ENCODE peak calls at places on chromosomes 16 and 17, in nine cellular contexts. One of them, this sample, is unnamed.

GRCh38 chr16:4682616-4683254 is 10.6 kb upstream of the NUDT16L1 start:
- DNase-seq in iPS-NIHi11: peak
- DNase-seq in nephron progenitor cell: peak
- DNase-seq in endothelial cell: peak
- DNase-seq in GM10248: no peak
- DNase-seq in HFFc6: no peak
- DNase-seq in activated CD8-positive, alpha-beta T cell treated with anti-CD3 and anti-CD28 coated beads, Interleukin-2, amount 10 ng/mL, durations not matched to agents 7 days and 5 days: peak
- DNase-seq in SHP77: no peak
- DNase-seq in progenitor cell of endocrine pancreas: peak
- DNase-seq in this sample: no peak

GRCh38 chr16:11431915-11432465 is 86.7 kb downstream of the RMI2 start:
- DNase-seq in iPS-NIHi11: no peak
- DNase-seq in nephron progenitor cell: no peak
- DNase-seq in endothelial cell: no peak
- DNase-seq in GM10248: no peak
- DNase-seq in HFFc6: no peak
- DNase-seq in activated CD8-positive, alpha-beta T cell treated with anti-CD3 and anti-CD28 coated beads, Interleukin-2, amount 10 ng/mL, durations not matched to agents 7 days and 5 days: no peak
- DNase-seq in SHP77: no peak
- DNase-seq in progenitor cell of endocrine pancreas: no peak
- DNase-seq in this sample: no peak

GRCh38 chr17:12229315-12229714 is 208.6 kb downstream of the MAP2K4 start:
- DNase-seq in iPS-NIHi11: no peak
- DNase-seq in nephron progenitor cell: no peak
- DNase-seq in endothelial cell: no peak
- DNase-seq in GM10248: no peak
- DNase-seq in HFFc6: no peak
- DNase-seq in activated CD8-positive, alpha-beta T cell treated with anti-CD3 and anti-CD28 coated beads, Interleukin-2, amount 10 ng/mL, durations not matched to agents 7 days and 5 days: no peak
- DNase-seq in SHP77: no peak
- DNase-seq in progenitor cell of endocrine pancreas: no peak
- DNase-seq in this sample: no peak

GRCh38 chr16:15415411-15416070 is 18.8 kb upstream of the BMERB1 start:
- DNase-seq in iPS-NIHi11: no peak
- DNase-seq in nephron progenitor cell: no peak
- DNase-seq in endothelial cell: no peak
- DNase-seq in GM10248: no peak
- DNase-seq in HFFc6: peak
- DNase-seq in activated CD8-positive, alpha-beta T cell treated with anti-CD3 and anti-CD28 coated beads, Interleukin-2, amount 10 ng/mL, durations not matched to agents 7 days and 5 days: no peak
- DNase-seq in SHP77: no peak
- DNase-seq in progenitor cell of endocrine pancreas: no peak
- DNase-seq in this sample: no peak

GRCh38 chr17:47621293-47622178 is 28.2 kb upstream of the KPNB1 start:
- DNase-seq in iPS-NIHi11: peak
- DNase-seq in nephron progenitor cell: peak
- DNase-seq in endothelial cell: no peak
- DNase-seq in GM10248: no peak
- DNase-seq in HFFc6: peak
- DNase-seq in activated CD8-positive, alpha-beta T cell treated with anti-CD3 and anti-CD28 coated beads, Interleukin-2, amount 10 ng/mL, durations not matched to agents 7 days and 5 days: no peak
- DNase-seq in SHP77: no peak
- DNase-seq in progenitor cell of endocrine pancreas: no peak
- DNase-seq in this sample: no peak

GRCh38 chr17:68383443-68384321 is 73.6 kb downstream of the WIPI1 start:
- DNase-seq in iPS-NIHi11: no peak
- DNase-seq in nephron progenitor cell: no peak
- DNase-seq in endothelial cell: no peak
- DNase-seq in GM10248: no peak
- DNase-seq in HFFc6: peak
- DNase-seq in activated CD8-positive, alpha-beta T cell treated with anti-CD3 and anti-CD28 coated beads, Interleukin-2, amount 10 ng/mL, durations not matched to agents 7 days and 5 days: peak
- DNase-seq in SHP77: no peak
- DNase-seq in progenitor cell of endocrine pancreas: no peak
- DNase-seq in this sample: peak

GRCh38 chr17:12118617-12119016 is 97.9 kb downstream of the MAP2K4 start:
- DNase-seq in iPS-NIHi11: no peak
- DNase-seq in nephron progenitor cell: no peak
- DNase-seq in endothelial cell: no peak
- DNase-seq in GM10248: no peak
- DNase-seq in HFFc6: no peak
- DNase-seq in activated CD8-positive, alpha-beta T cell treated with anti-CD3 and anti-CD28 coated beads, Interleukin-2, amount 10 ng/mL, durations not matched to agents 7 days and 5 days: no peak
- DNase-seq in SHP77: no peak
- DNase-seq in progenitor cell of endocrine pancreas: no peak
- DNase-seq in this sample: no peak

GRCh38 chr17:64240741-64241347 is 22.2 kb downstream of the TEX2 start:
- DNase-seq in iPS-NIHi11: no peak
- DNase-seq in nephron progenitor cell: no peak
- DNase-seq in endothelial cell: no peak
- DNase-seq in GM10248: no peak
- DNase-seq in HFFc6: peak
- DNase-seq in activated CD8-positive, alpha-beta T cell treated with anti-CD3 and anti-CD28 coated beads, Interleukin-2, amount 10 ng/mL, durations not matched to agents 7 days and 5 days: no peak
- DNase-seq in SHP77: no peak
- DNase-seq in progenitor cell of endocrine pancreas: no peak
- DNase-seq in this sample: no peak

GRCh38 chr17:64399071-64399766 is 8.6 kb upstream of the PECAM1 start:
- DNase-seq in iPS-NIHi11: no peak
- DNase-seq in nephron progenitor cell: no peak
- DNase-seq in endothelial cell: no peak
- DNase-seq in GM10248: no peak
- DNase-seq in HFFc6: no peak
- DNase-seq in activated CD8-positive, alpha-beta T cell treated with anti-CD3 and anti-CD28 coated beads, Interleukin-2, amount 10 ng/mL, durations not matched to agents 7 days and 5 days: peak
- DNase-seq in SHP77: no peak
- DNase-seq in progenitor cell of endocrine pancreas: no peak
- DNase-seq in this sample: no peak

GRCh38 chr17:45680360-45680759 is 103.8 kb upstream of the CRHR1 start:
- DNase-seq in iPS-NIHi11: no peak
- DNase-seq in nephron progenitor cell: no peak
- DNase-seq in endothelial cell: no peak
- DNase-seq in GM10248: no peak
- DNase-seq in HFFc6: no peak
- DNase-seq in activated CD8-positive, alpha-beta T cell treated with anti-CD3 and anti-CD28 coated beads, Interleukin-2, amount 10 ng/mL, durations not matched to agents 7 days and 5 days: no peak
- DNase-seq in SHP77: no peak
- DNase-seq in progenitor cell of endocrine pancreas: no peak
- DNase-seq in this sample: no peak

GRCh38 chr16:12901204-12901596 is 198 bp upstream of the SHISA9 start:
- DNase-seq in iPS-NIHi11: peak
- DNase-seq in nephron progenitor cell: peak
- DNase-seq in endothelial cell: peak
- DNase-seq in GM10248: no peak
- DNase-seq in HFFc6: no peak
- DNase-seq in activated CD8-positive, alpha-beta T cell treated with anti-CD3 and anti-CD28 coated beads, Interleukin-2, amount 10 ng/mL, durations not matched to agents 7 days and 5 days: no peak
- DNase-seq in SHP77: no peak
- DNase-seq in progenitor cell of endocrine pancreas: peak
- DNase-seq in this sample: no peak

GRCh38 chr16:87929986-87930385 is 6.3 kb downstream of the CA5A start:
- DNase-seq in iPS-NIHi11: no peak
- DNase-seq in nephron progenitor cell: no peak
- DNase-seq in endothelial cell: no peak
- DNase-seq in GM10248: no peak
- DNase-seq in HFFc6: no peak
- DNase-seq in activated CD8-positive, alpha-beta T cell treated with anti-CD3 and anti-CD28 coated beads, Interleukin-2, amount 10 ng/mL, durations not matched to agents 7 days and 5 days: no peak
- DNase-seq in SHP77: no peak
- DNase-seq in progenitor cell of endocrine pancreas: no peak
- DNase-seq in this sample: no peak

GRCh38 chr16:25210758-25211157 is 6.0 kb upstream of the AQP8 start:
- DNase-seq in iPS-NIHi11: no peak
- DNase-seq in nephron progenitor cell: no peak
- DNase-seq in endothelial cell: no peak
- DNase-seq in GM10248: no peak
- DNase-seq in HFFc6: peak
- DNase-seq in activated CD8-positive, alpha-beta T cell treated with anti-CD3 and anti-CD28 coated beads, Interleukin-2, amount 10 ng/mL, durations not matched to agents 7 days and 5 days: no peak
- DNase-seq in SHP77: no peak
- DNase-seq in progenitor cell of endocrine pancreas: no peak
- DNase-seq in this sample: no peak

GRCh38 chr17:1713160-1713877 is 3.1 kb upstream of the TLCD2 start:
- DNase-seq in iPS-NIHi11: no peak
- DNase-seq in nephron progenitor cell: no peak
- DNase-seq in endothelial cell: no peak
- DNase-seq in GM10248: no peak
- DNase-seq in HFFc6: no peak
- DNase-seq in activated CD8-positive, alpha-beta T cell treated with anti-CD3 and anti-CD28 coated beads, Interleukin-2, amount 10 ng/mL, durations not matched to agents 7 days and 5 days: no peak
- DNase-seq in SHP77: no peak
- DNase-seq in progenitor cell of endocrine pancreas: no peak
- DNase-seq in this sample: no peak

GRCh38 chr16:76650579-76650978 is 373.4 kb downstream of the CNTNAP4 start:
- DNase-seq in iPS-NIHi11: no peak
- DNase-seq in nephron progenitor cell: no peak
- DNase-seq in endothelial cell: no peak
- DNase-seq in GM10248: no peak
- DNase-seq in HFFc6: no peak
- DNase-seq in activated CD8-positive, alpha-beta T cell treated with anti-CD3 and anti-CD28 coated beads, Interleukin-2, amount 10 ng/mL, durations not matched to agents 7 days and 5 days: no peak
- DNase-seq in SHP77: peak
- DNase-seq in progenitor cell of endocrine pancreas: no peak
- DNase-seq in this sample: no peak

GRCh38 chr17:488993-489757 is 136.6 kb upstream of the RPH3AL start:
- DNase-seq in iPS-NIHi11: no peak
- DNase-seq in nephron progenitor cell: peak
- DNase-seq in endothelial cell: peak
- DNase-seq in GM10248: no peak
- DNase-seq in HFFc6: no peak
- DNase-seq in activated CD8-positive, alpha-beta T cell treated with anti-CD3 and anti-CD28 coated beads, Interleukin-2, amount 10 ng/mL, durations not matched to agents 7 days and 5 days: peak
- DNase-seq in SHP77: no peak
- DNase-seq in progenitor cell of endocrine pancreas: peak
- DNase-seq in this sample: peak

GRCh38 chr17:40069751-40070643 is 7.2 kb downstream of the THRA start:
- DNase-seq in iPS-NIHi11: no peak
- DNase-seq in nephron progenitor cell: no peak
- DNase-seq in endothelial cell: no peak
- DNase-seq in GM10248: no peak
- DNase-seq in HFFc6: peak
- DNase-seq in activated CD8-positive, alpha-beta T cell treated with anti-CD3 and anti-CD28 coated beads, Interleukin-2, amount 10 ng/mL, durations not matched to agents 7 days and 5 days: peak
- DNase-seq in SHP77: no peak
- DNase-seq in progenitor cell of endocrine pancreas: no peak
- DNase-seq in this sample: peak

GRCh38 chr17:20852541-20853370 is 190.1 kb downstream of the USP22 start:
- DNase-seq in iPS-NIHi11: no peak
- DNase-seq in nephron progenitor cell: peak
- DNase-seq in endothelial cell: peak
- DNase-seq in GM10248: no peak
- DNase-seq in HFFc6: no peak
- DNase-seq in activated CD8-positive, alpha-beta T cell treated with anti-CD3 and anti-CD28 coated beads, Interleukin-2, amount 10 ng/mL, durations not matched to agents 7 days and 5 days: peak
- DNase-seq in SHP77: no peak
- DNase-seq in progenitor cell of endocrine pancreas: no peak
- DNase-seq in this sample: no peak

GRCh38 chr17:38328620-38329019 is 15.1 kb downstream of the GPR179 start:
- DNase-seq in iPS-NIHi11: no peak
- DNase-seq in nephron progenitor cell: no peak
- DNase-seq in endothelial cell: no peak
- DNase-seq in GM10248: no peak
- DNase-seq in HFFc6: no peak
- DNase-seq in activated CD8-positive, alpha-beta T cell treated with anti-CD3 and anti-CD28 coated beads, Interleukin-2, amount 10 ng/mL, durations not matched to agents 7 days and 5 days: no peak
- DNase-seq in SHP77: no peak
- DNase-seq in progenitor cell of endocrine pancreas: no peak
- DNase-seq in this sample: no peak

GRCh38 chr17:67151717-67152116 is 93.3 kb downstream of the HELZ start:
- DNase-seq in iPS-NIHi11: no peak
- DNase-seq in nephron progenitor cell: no peak
- DNase-seq in endothelial cell: no peak
- DNase-seq in GM10248: no peak
- DNase-seq in HFFc6: peak
- DNase-seq in activated CD8-positive, alpha-beta T cell treated with anti-CD3 and anti-CD28 coated beads, Interleukin-2, amount 10 ng/mL, durations not matched to agents 7 days and 5 days: no peak
- DNase-seq in SHP77: no peak
- DNase-seq in progenitor cell of endocrine pancreas: no peak
- DNase-seq in this sample: no peak

GRCh38 chr16:1337486-1337885 is 4.0 kb downstream of the BAIAP3 start:
- DNase-seq in iPS-NIHi11: no peak
- DNase-seq in nephron progenitor cell: no peak
- DNase-seq in endothelial cell: no peak
- DNase-seq in GM10248: no peak
- DNase-seq in HFFc6: no peak
- DNase-seq in activated CD8-positive, alpha-beta T cell treated with anti-CD3 and anti-CD28 coated beads, Interleukin-2, amount 10 ng/mL, durations not matched to agents 7 days and 5 days: no peak
- DNase-seq in SHP77: no peak
- DNase-seq in progenitor cell of endocrine pancreas: no peak
- DNase-seq in this sample: no peak

GRCh38 chr17:18111330-18111971 is 2.9 kb downstream of the MYO15A start:
- DNase-seq in iPS-NIHi11: no peak
- DNase-seq in nephron progenitor cell: no peak
- DNase-seq in endothelial cell: no peak
- DNase-seq in GM10248: no peak
- DNase-seq in HFFc6: no peak
- DNase-seq in activated CD8-positive, alpha-beta T cell treated with anti-CD3 and anti-CD28 coated beads, Interleukin-2, amount 10 ng/mL, durations not matched to agents 7 days and 5 days: no peak
- DNase-seq in SHP77: no peak
- DNase-seq in progenitor cell of endocrine pancreas: no peak
- DNase-seq in this sample: no peak

GRCh38 chr16:79613009-79613408 is 12.5 kb upstream of the MAF start:
- DNase-seq in iPS-NIHi11: no peak
- DNase-seq in nephron progenitor cell: no peak
- DNase-seq in endothelial cell: no peak
- DNase-seq in GM10248: no peak
- DNase-seq in HFFc6: no peak
- DNase-seq in activated CD8-positive, alpha-beta T cell treated with anti-CD3 and anti-CD28 coated beads, Interleukin-2, amount 10 ng/mL, durations not matched to agents 7 days and 5 days: no peak
- DNase-seq in SHP77: no peak
- DNase-seq in progenitor cell of endocrine pancreas: no peak
- DNase-seq in this sample: no peak

GRCh38 chr17:29235904-29236303 is 10.8 kb upstream of the CRYBA1 start:
- DNase-seq in iPS-NIHi11: no peak
- DNase-seq in nephron progenitor cell: no peak
- DNase-seq in endothelial cell: no peak
- DNase-seq in GM10248: no peak
- DNase-seq in HFFc6: no peak
- DNase-seq in activated CD8-positive, alpha-beta T cell treated with anti-CD3 and anti-CD28 coated beads, Interleukin-2, amount 10 ng/mL, durations not matched to agents 7 days and 5 days: no peak
- DNase-seq in SHP77: no peak
- DNase-seq in progenitor cell of endocrine pancreas: no peak
- DNase-seq in this sample: no peak

GRCh38 chr17:64060331-64060730 is 39.9 kb upstream of the ICAM2 start:
- DNase-seq in iPS-NIHi11: no peak
- DNase-seq in nephron progenitor cell: no peak
- DNase-seq in endothelial cell: peak
- DNase-seq in GM10248: no peak
- DNase-seq in HFFc6: no peak
- DNase-seq in activated CD8-positive, alpha-beta T cell treated with anti-CD3 and anti-CD28 coated beads, Interleukin-2, amount 10 ng/mL, durations not matched to agents 7 days and 5 days: no peak
- DNase-seq in SHP77: no peak
- DNase-seq in progenitor cell of endocrine pancreas: no peak
- DNase-seq in this sample: no peak

This sample was measured in naive thymus-derived CD4-positive, alpha-beta T cell.